ENCODE peak calls at places on chromosomes 16 and 17, in five cellular contexts. One of them, this sample, is unnamed.

GRCh38 chr17:51120357-51120738 is 320 bp downstream of the SPAG9 start:
- DNase-seq in GM06990: peak
- DNase-seq in heart left ventricle: no peak
- DNase-seq in BJ: no peak
- DNase-seq in BE2C: no peak
- DNase-seq in this sample: no peak

GRCh38 chr17:18261146-18261515 is 669 bp downstream of the MIEF2 start:
- DNase-seq in GM06990: no peak
- DNase-seq in heart left ventricle: peak
- DNase-seq in BE2C: no peak
- DNase-seq in BJ: no peak
- DNase-seq in this sample: no peak

GRCh38 chr17:82998637-82999036 is 80.8 kb upstream of the METRNL start:
- DNase-seq in GM06990: no peak
- DNase-seq in BE2C: no peak
- DNase-seq in BJ: no peak
- DNase-seq in heart left ventricle: no peak
- DNase-seq in this sample: no peak

GRCh38 chr16:9647981-9648701 is 534.1 kb downstream of the GRIN2A start:
- DNase-seq in GM06990: no peak
- DNase-seq in BJ: no peak
- DNase-seq in BE2C: no peak
- DNase-seq in heart left ventricle: no peak
- DNase-seq in this sample: no peak

GRCh38 chr17:63222655-63223054 is 223.5 kb downstream of the CYB561 start:
- DNase-seq in GM06990: no peak
- DNase-seq in heart left ventricle: no peak
- DNase-seq in BE2C: peak
- DNase-seq in BJ: no peak
- DNase-seq in this sample: no peak

GRCh38 chr16:58426960-58427359 is 34.7 kb downstream of the GINS3 start:
- DNase-seq in heart left ventricle: peak
- DNase-seq in GM06990: no peak
- DNase-seq in BJ: no peak
- DNase-seq in BE2C: no peak
- DNase-seq in this sample: no peak

GRCh38 chr16:80150978-80151705 is 389.7 kb upstream of the DYNLRB2 start:
- DNase-seq in BE2C: no peak
- DNase-seq in heart left ventricle: no peak
- DNase-seq in GM06990: no peak
- DNase-seq in BJ: peak
- DNase-seq in this sample: peak

GRCh38 chr17:18033442-18034099 is 5.4 kb downstream of the ATPAF2 start:
- DNase-seq in GM06990: peak
- DNase-seq in heart left ventricle: peak
- DNase-seq in BJ: no peak
- DNase-seq in BE2C: peak
- DNase-seq in this sample: peak

GRCh38 chr17:38958756-38959155 is 8.4 kb downstream of the FBXO47 start:
- DNase-seq in heart left ventricle: no peak
- DNase-seq in BE2C: no peak
- DNase-seq in BJ: peak
- DNase-seq in GM06990: no peak
- DNase-seq in this sample: no peak

GRCh38 chr17:34756670-34757021 is 177.3 kb downstream of the TMEM132E start:
- DNase-seq in heart left ventricle: no peak
- DNase-seq in GM06990: no peak
- DNase-seq in BE2C: peak
- DNase-seq in BJ: no peak
- DNase-seq in this sample: no peak

GRCh38 chr17:50396261-50397110 is 837 bp downstream of the LRRC59 start:
- DNase-seq in BE2C: peak
- DNase-seq in BJ: no peak
- DNase-seq in heart left ventricle: no peak
- DNase-seq in GM06990: peak
- DNase-seq in this sample: no peak

GRCh38 chr16:53740933-53741531 is 37.1 kb downstream of the FTO start:
- DNase-seq in heart left ventricle: no peak
- DNase-seq in BE2C: no peak
- DNase-seq in BJ: no peak
- DNase-seq in GM06990: no peak
- DNase-seq in this sample: no peak

DNA sequence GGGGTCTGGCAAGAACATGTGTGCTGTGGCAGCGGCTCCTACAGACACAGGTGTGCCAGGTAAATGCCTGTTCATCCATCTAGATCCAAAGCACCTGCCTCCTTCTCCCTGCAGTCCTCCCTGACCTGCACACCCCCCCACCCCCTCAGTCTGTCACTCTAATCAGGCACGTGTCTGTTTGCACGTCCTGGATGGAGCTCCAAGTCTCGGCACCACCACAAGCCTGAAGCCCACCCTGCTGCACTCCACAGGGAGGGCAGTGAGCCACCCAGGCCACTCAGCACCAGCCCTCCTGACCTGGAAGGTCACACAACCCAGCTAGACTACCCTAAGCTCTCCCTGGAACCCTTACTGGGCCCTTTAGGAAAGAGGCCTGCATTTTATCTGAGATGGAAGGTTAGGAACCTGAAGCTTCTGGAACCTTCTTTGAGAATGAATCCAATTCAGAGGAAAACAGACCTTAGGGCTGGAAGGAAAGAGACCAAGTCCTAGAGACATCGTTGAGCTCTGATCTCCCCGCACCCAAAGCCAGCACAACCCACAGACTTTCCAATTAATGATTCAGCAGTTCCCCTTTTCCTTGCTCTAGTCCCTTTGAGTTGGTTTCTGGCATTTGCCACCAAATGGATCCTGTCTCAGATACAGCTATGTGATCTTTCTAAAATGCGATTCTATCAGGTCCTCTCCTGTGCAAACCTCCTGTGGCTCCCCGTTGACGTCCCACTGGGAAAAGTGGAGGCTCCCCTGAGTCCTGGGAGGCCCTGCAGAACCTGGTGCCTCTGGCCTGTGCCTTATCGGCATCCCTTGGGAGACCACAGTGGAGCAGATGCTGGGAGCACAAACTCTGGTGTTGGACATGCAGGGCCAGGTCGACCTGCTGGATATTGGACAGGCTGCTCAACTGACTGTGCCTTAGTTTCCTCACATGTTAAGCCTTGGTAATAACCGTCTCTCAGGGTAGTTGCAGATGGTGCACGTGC is 67.9 kb downstream of the PRMT7 start:
- DNase-seq in GM06990: no peak
- DNase-seq in BE2C: peak
- DNase-seq in BJ: no peak
- DNase-seq in heart left ventricle: no peak
- DNase-seq in this sample: no peak
- TF ChIP-seq CTCF in GM06990: no peak
- TF ChIP-seq CTCF in BE2C: no peak
- TF ChIP-seq CTCF in BJ: no peak
- TF ChIP-seq CTCF in heart left ventricle: no peak
- TF ChIP-seq CTCF in this sample: no peak

DNA sequence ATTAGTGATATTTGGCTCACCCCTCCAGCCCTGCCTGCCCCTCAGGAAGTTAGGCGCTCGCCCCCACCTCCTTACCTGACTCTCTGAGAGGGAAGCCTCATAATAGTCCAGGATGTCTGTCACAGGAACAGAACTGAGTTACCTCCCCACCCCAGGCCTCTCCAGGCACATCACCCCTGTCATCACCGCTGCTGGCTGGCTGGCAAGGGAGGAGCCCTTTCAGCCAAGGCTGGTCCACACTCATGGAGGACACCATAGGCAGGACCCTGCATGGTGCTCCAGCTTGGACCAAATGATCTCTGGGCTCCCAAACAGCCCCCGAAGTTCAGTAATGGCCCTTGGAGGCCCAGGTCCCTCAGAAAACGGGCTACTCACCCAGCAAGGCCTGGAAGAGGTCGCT is 1.5 kb downstream of the DLG4 start:
- DNase-seq in BJ: no peak
- DNase-seq in GM06990: no peak
- DNase-seq in BE2C: no peak
- DNase-seq in heart left ventricle: no peak
- DNase-seq in this sample: no peak
- H3K4me3 ChIP-seq in BJ: no peak
- H3K4me3 ChIP-seq in GM06990: no peak
- H3K4me3 ChIP-seq in BE2C: no peak
- H3K4me3 ChIP-seq in heart left ventricle: peak
- H3K4me3 ChIP-seq in this sample: peak

GRCh38 chr16:14244344-14245010 is 173.4 kb downstream of the MRTFB start:
- DNase-seq in BE2C: no peak
- DNase-seq in GM06990: no peak
- DNase-seq in heart left ventricle: no peak
- DNase-seq in BJ: no peak
- DNase-seq in this sample: no peak

GRCh38 chr16:14248791-14249190 is 177.7 kb downstream of the MRTFB start:
- DNase-seq in BE2C: no peak
- DNase-seq in heart left ventricle: no peak
- DNase-seq in BJ: no peak
- DNase-seq in GM06990: no peak
- DNase-seq in this sample: no peak

GRCh38 chr16:14251419-14251818 is 180.3 kb downstream of the MRTFB start:
- DNase-seq in heart left ventricle: no peak
- DNase-seq in BJ: no peak
- DNase-seq in BE2C: no peak
- DNase-seq in GM06990: no peak
- DNase-seq in this sample: no peak

GRCh38 chr16:14252860-14253259 is 181.7 kb downstream of the MRTFB start:
- DNase-seq in heart left ventricle: no peak
- DNase-seq in BJ: no peak
- DNase-seq in GM06990: no peak
- DNase-seq in BE2C: no peak
- DNase-seq in this sample: no peak

GRCh38 chr16:14249291-14250032 is 178.3 kb downstream of the MRTFB start:
- DNase-seq in GM06990: no peak
- DNase-seq in BE2C: peak
- DNase-seq in heart left ventricle: no peak
- DNase-seq in BJ: no peak
- DNase-seq in this sample: no peak
- TF ChIP-seq CTCF in GM06990: peak
- TF ChIP-seq CTCF in BE2C: peak
- TF ChIP-seq CTCF in heart left ventricle: peak
- TF ChIP-seq CTCF in BJ: peak
- TF ChIP-seq CTCF in this sample: peak

GRCh38 chr16:15856901-15857778 is at the start of gene MYH11:
- DNase-seq in BJ: no peak
- DNase-seq in heart left ventricle: no peak
- DNase-seq in GM06990: peak
- DNase-seq in BE2C: no peak
- DNase-seq in this sample: no peak
- H3K4me3 ChIP-seq in BJ: peak
- H3K4me3 ChIP-seq in heart left ventricle: peak
- H3K4me3 ChIP-seq in GM06990: peak
- H3K4me3 ChIP-seq in BE2C: peak
- H3K4me3 ChIP-seq in this sample: peak

GRCh38 chr17:8651013-8651412 is 20.5 kb upstream of the MYH10 start:
- DNase-seq in heart left ventricle: no peak
- DNase-seq in BE2C: no peak
- DNase-seq in GM06990: no peak
- DNase-seq in BJ: no peak
- DNase-seq in this sample: no peak
- TF ChIP-seq CTCF in heart left ventricle: no peak
- TF ChIP-seq CTCF in BE2C: no peak
- TF ChIP-seq CTCF in GM06990: peak
- TF ChIP-seq CTCF in BJ: peak
- TF ChIP-seq CTCF in this sample: no peak

GRCh38 chr16:54931041-54931756 is 534 bp downstream of the IRX5 start:
- DNase-seq in BE2C: peak
- DNase-seq in BJ: no peak
- DNase-seq in GM06990: no peak
- DNase-seq in heart left ventricle: no peak
- DNase-seq in this sample: no peak
- H3K4me3 ChIP-seq in BE2C: peak
- H3K4me3 ChIP-seq in BJ: peak
- H3K4me3 ChIP-seq in GM06990: no peak
- H3K4me3 ChIP-seq in heart left ventricle: peak
- H3K4me3 ChIP-seq in this sample: peak

GRCh38 chr17:31877341-31877740 is 18.3 kb upstream of the COPRS start:
- DNase-seq in BE2C: no peak
- DNase-seq in GM06990: no peak
- DNase-seq in heart left ventricle: no peak
- DNase-seq in BJ: no peak
- DNase-seq in this sample: no peak
- TF ChIP-seq CTCF in BE2C: no peak
- TF ChIP-seq CTCF in GM06990: no peak
- TF ChIP-seq CTCF in heart left ventricle: no peak
- TF ChIP-seq CTCF in BJ: no peak
- TF ChIP-seq CTCF in this sample: no peak